ENCODE peak calls at places on chromosomes 5 and 9, in five cellular contexts. X, P, G, I and A are unnamed samples.

GRCh38 chr9:91214086-91214485 is 147.6 kb downstream of the AUH start:
- DNase-seq in X (peak), P (no peak), G (peak), I (no peak), A (no peak)

GRCh38 chr5:179803651-179804598 is 2.7 kb downstream of the MGAT4B start:
- DNase-seq in X (no peak), P (no peak), G (peak), I (no peak), A (no peak)

GRCh38 chr5:133539818-133540217 is 72.5 kb downstream of the FSTL4 start:
- DNase-seq in X (no peak), P (no peak), G (no peak), I (no peak), A (no peak)

GRCh38 chr5:115389074-115389798 is 92.8 kb upstream of the CCDC112 start:
- DNase-seq in X (peak), P (no peak), G (peak), I (no peak), A (peak)

GRCh38 chr5:79617539-79617938 is 5.3 kb downstream of the TENT2 start:
- DNase-seq in X (no peak), P (no peak), G (no peak), I (no peak), A (no peak)

GRCh38 chr9:91799113-91799735 is 150.8 kb downstream of the ROR2 start:
- DNase-seq in X (no peak), P (no peak), G (no peak), I (no peak), A (no peak)

GRCh38 chr9:105608685-105609598 is 51.0 kb downstream of the FKTN start:
- DNase-seq in X (peak), P (no peak), G (peak), I (no peak), A (peak)

GRCh38 chr9:14779566-14780022 is 57.1 kb upstream of the CER1 start:
- DNase-seq in X (peak), P (no peak), G (no peak), I (no peak), A (peak)

GRCh38 chr5:79736528-79737514 is 47.2 kb downstream of the CMYA5 start:
- DNase-seq in X (no peak), P (no peak), G (no peak), I (no peak), A (no peak)

GRCh38 chr9:35919212-35920003 is 10.1 kb downstream of the SPAAR start:
- DNase-seq in X (no peak), P (no peak), G (no peak), I (no peak), A (no peak)

GRCh38 chr5:7754997-7755596 is 95.8 kb downstream of the CFAP90 start:
- DNase-seq in X (peak), P (no peak), G (peak), I (no peak), A (peak)

GRCh38 chr9:125241863-125242739 is 958 bp upstream of the HSPA5 start:
- DNase-seq in X (no peak), P (peak), G (no peak), I (no peak), A (no peak)

GRCh38 chr5:158147227-158147626 is 288.3 kb upstream of the CLINT1 start:
- DNase-seq in X (no peak), P (no peak), G (no peak), I (no peak), A (no peak)

GRCh38 chr5:33339413-33339812 is 101.4 kb upstream of the TARS1 start:
- DNase-seq in X (no peak), P (no peak), G (no peak), I (no peak), A (no peak)

GRCh38 chr5:152297866-152298265 is 107.2 kb downstream of the NMUR2 start:
- DNase-seq in X (no peak), P (no peak), G (no peak), I (no peak), A (no peak)

GRCh38 chr9:114487607-114488300 is 17.5 kb downstream of the WHRN start:
- DNase-seq in X (peak), P (no peak), G (peak), I (peak), A (peak)

GRCh38 chr5:139745121-139745799 is 50.3 kb upstream of the PSD2 start:
- DNase-seq in X (peak), P (peak), G (peak), I (peak), A (peak)

GRCh38 chr9:134215709-134216448 is 51.5 kb upstream of the RNU6ATAC start:
- DNase-seq in X (peak), P (peak), G (peak), I (no peak), A (peak)

GRCh38 chr9:91818226-91818587 is 131.8 kb downstream of the ROR2 start:
- DNase-seq in X (no peak), P (no peak), G (no peak), I (no peak), A (no peak)

GRCh38 chr5:92963801-92964200 is 617.2 kb downstream of the NR2F1-AS1 start:
- DNase-seq in X (no peak), P (no peak), G (no peak), I (no peak), A (no peak)

GRCh38 chr5:176359658-176360057 is 1.9 kb downstream of the KIAA1191 start:
- DNase-seq in X (peak), P (no peak), G (peak), I (no peak), A (peak)

GRCh38 chr5:145245354-145245753 is 589.8 kb downstream of the PRELID2 start:
- DNase-seq in X (peak), P (no peak), G (peak), I (no peak), A (peak)

GRCh38 chr9:70259512-70259802 is 679 bp downstream of the SMC5 start:
- DNase-seq in X (no peak), P (no peak), G (no peak), I (no peak), A (no peak)

GRCh38 chr9:126411948-126412284 is 85.3 kb downstream of the MVB12B start:
- DNase-seq in X (no peak), P (no peak), G (no peak), I (no peak), A (no peak)

GRCh38 chr5:936149-937144 is 43.8 kb downstream of the TRIP13 start:
- DNase-seq in X (no peak), P (no peak), G (no peak), I (no peak), A (no peak)

GRCh38 chr5:153551537-153552079 is 61.1 kb downstream of the GRIA1 start:
- DNase-seq in X (peak), P (no peak), G (peak), I (peak), A (peak)

GRCh38 chr5:141879941-141880738 is 1.9 kb upstream of the PCDH1 start:
- DNase-seq in X (no peak), P (no peak), G (no peak), I (no peak), A (no peak)

GRCh38 chr5:173201636-173202265 is 33.3 kb downstream of the NKX2-5 start:
- DNase-seq in X (peak), P (no peak), G (peak), I (peak), A (peak)

GRCh38 chr5:89374144-89374784 is 491.3 kb upstream of the MEF2C start:
- DNase-seq in X (no peak), P (no peak), G (no peak), I (no peak), A (no peak)

GRCh38 chr5:116788851-116789403 is 214.3 kb upstream of the SEMA6A start:
- DNase-seq in X (no peak), P (no peak), G (no peak), I (no peak), A (no peak)

GRCh38 chr5:174190073-174190675 is 144.7 kb downstream of the NSG2 start:
- DNase-seq in X (no peak), P (no peak), G (no peak), I (no peak), A (no peak)

GRCh38 chr9:133944746-133945135 is 47.4 kb downstream of the VAV2 start:
- DNase-seq in X (peak), P (peak), G (peak), I (no peak), A (peak)

GRCh38 chr5:137167187-137167586 is 331.9 kb downstream of the SPOCK1 start:
- DNase-seq in X (no peak), P (no peak), G (no peak), I (no peak), A (no peak)

DNA sequence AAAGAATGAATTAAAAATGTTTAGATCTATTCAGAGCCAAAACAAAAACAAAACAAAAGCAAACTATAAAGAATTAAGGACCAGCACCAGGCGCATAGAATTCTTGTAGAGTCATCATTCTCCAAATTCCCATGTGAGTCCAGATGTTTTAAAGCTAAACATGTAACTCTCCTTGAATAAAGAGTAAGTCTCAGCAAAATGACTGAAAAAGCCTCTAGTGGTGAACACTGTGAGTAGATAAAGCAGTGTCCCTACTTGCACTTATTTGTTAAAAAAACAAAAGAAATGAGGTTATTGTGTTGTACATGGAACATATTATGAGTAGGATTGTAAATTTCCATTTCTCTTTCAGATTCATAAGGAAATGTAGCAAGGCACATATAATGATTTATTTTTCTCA is 44.0 kb downstream of the NNT start:
- DNase-seq in X (peak), P (no peak), G (peak), I (no peak), A (peak)
- TF ChIP-seq CTCF in X (no peak), P (no peak), G (peak), I (peak), A (peak)

GRCh38 chr9:20358201-20358600 is 264.1 kb downstream of the MLLT3 start:
- DNase-seq in X (peak), P (no peak), G (peak), I (peak), A (peak)

GRCh38 chr9:20355022-20355421 is 267.3 kb downstream of the MLLT3 start:
- DNase-seq in X (peak), P (no peak), G (peak), I (peak), A (peak)

GRCh38 chr9:20357207-20357503 is 265.1 kb downstream of the MLLT3 start:
- DNase-seq in X (peak), P (no peak), G (no peak), I (no peak), A (peak)

GRCh38 chr9:20353931-20354652 is 268.2 kb downstream of the MLLT3 start:
- DNase-seq in X (peak), P (no peak), G (peak), I (no peak), A (peak)

GRCh38 chr9:20356392-20357206 is 265.7 kb downstream of the MLLT3 start:
- DNase-seq in X (peak), P (peak), G (peak), I (peak), A (peak)
- H3K4me3 ChIP-seq in X (peak), P (peak), G (no peak), I (no peak), A (no peak)

DNA sequence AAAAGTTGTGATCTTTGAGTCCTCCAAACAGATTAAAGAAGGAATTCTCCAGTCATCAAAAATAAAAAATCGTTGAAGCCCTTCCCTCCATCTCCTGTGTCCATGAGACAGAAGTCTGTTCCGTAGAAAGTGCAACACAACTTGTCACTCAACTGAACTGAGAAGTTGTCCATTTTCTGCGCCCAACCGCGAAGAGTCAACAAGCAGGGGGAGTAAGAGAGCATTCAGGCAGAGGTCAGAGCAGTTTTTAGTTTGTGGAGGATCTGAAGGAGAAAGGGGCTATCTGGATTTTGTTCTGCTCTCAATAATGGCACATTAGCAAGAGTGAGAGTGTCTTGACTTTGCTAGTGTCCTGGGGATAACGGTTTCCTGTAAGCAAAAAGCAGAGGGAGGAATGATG is 303.9 kb downstream of the ICE1 start:
- DNase-seq in X (no peak), P (no peak), G (no peak), I (no peak), A (no peak)
- TF ChIP-seq CTCF in X (no peak), P (no peak), G (no peak), I (no peak), A (no peak)

DNA sequence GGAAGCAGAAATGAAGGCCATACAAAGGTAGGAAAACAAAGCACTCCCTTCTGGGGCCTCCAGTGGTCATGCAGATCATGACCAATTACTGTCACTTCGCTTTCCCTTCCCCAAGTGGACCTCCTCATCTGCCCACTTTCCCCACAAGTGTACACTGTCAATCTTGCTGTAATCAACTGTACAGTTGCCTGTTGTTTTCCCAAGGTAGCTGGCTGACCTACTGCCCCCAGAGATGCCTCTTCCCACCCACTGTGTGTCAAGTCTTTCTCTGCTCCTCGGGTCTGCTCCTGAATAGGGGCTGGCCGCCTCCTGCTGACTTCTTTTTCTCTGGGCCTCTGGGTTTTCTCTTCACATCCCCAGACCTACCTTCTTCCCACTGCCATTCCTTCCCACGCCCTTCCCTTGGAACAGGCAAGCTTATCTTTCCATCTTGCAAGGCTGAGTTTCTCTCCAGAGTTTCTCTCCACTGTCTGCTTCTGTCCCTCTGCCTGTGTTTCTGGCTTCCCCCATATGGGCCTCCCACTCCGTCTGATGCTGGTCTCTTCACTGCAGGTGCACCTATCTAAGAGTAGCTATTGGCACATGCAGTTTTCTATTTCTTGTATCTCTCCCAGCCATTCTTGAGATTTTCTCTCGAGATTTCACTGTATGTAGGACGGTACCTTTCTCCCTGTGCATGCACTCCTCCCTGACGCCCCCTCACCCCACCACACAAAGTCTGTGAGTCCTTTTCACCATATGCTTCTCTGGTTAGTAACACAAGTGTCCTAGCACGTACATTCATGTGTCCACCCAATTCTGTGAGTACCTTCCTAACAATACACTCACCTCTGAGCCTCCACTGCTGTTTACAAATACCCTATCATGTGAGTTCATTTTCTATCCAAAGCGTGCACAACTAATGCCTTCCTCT is 2.3 kb downstream of the ELL2 start:
- DNase-seq in X (peak), P (no peak), G (peak), I (no peak), A (peak)
- H3K4me3 ChIP-seq in X (peak), P (peak), G (peak), I (peak), A (peak)

GRCh38 chr9:96686638-96687335 is 31.7 kb upstream of the PRXL2C start:
- DNase-seq in X (peak), P (peak), G (peak), I (no peak), A (peak)
- TF ChIP-seq CTCF in X (peak), P (peak), G (peak), I (peak), A (peak)